ENCODE peak calls at places on chromosomes 12 and 14, in six cellular contexts. R is GM12892, S is GM12878, L is HepG2, G is K562, U is H1. E is an unnamed sample.

GRCh38 chr12:52224154-52224553 is 8.9 kb upstream of the KRT7 start:
- DNase-seq in R (no peak), S (no peak), L (no peak), G (no peak), U (no peak), E (no peak)

GRCh38 chr14:31834616-31835015 is 242.5 kb upstream of the ARHGAP5 start:
- DNase-seq in R (no peak), S (no peak), L (peak), G (no peak), U (no peak), E (no peak)

GRCh38 chr12:105477873-105478272 is 147.4 kb downstream of the C12orf75 start:
- DNase-seq in R (no peak), S (no peak), L (no peak), G (no peak), U (no peak), E (no peak)

GRCh38 chr14:53786045-53786444 is 170.6 kb downstream of the BMP4 start:
- DNase-seq in R (no peak), S (no peak), L (no peak), G (no peak), U (no peak), E (no peak)

GRCh38 chr12:106248177-106248848 is 493 bp upstream of the CKAP4 start:
- DNase-seq in R (peak), S (no peak), L (peak), G (no peak), U (no peak), E (peak)

GRCh38 chr14:68774771-68775613 is 17.9 kb downstream of the ZFP36L1 start:
- DNase-seq in R (no peak), S (no peak), L (peak), G (no peak), U (no peak), E (no peak)

GRCh38 chr14:56135668-56136067 is 17.5 kb downstream of the PELI2 start:
- DNase-seq in R (no peak), S (no peak), L (no peak), G (no peak), U (no peak), E (no peak)

GRCh38 chr14:104152686-104153398 is 14.5 kb downstream of the KIF26A start:
- DNase-seq in R (no peak), S (no peak), L (no peak), G (no peak), U (no peak), E (no peak)

GRCh38 chr12:106687652-106688051 is 86.8 kb upstream of the RIC8B start:
- DNase-seq in R (no peak), S (no peak), L (no peak), G (no peak), U (no peak), E (no peak)

GRCh38 chr12:32261638-32262037 is 137.7 kb upstream of the FGD4 start:
- DNase-seq in R (no peak), S (no peak), L (peak), G (peak), U (no peak), E (no peak)

GRCh38 chr12:70393787-70394519 is 27.9 kb downstream of the KCNMB4 start:
- DNase-seq in R (no peak), S (no peak), L (no peak), G (no peak), U (no peak), E (no peak)

GRCh38 chr12:10645910-10646309 is 27.9 kb downstream of the STYK1 start:
- DNase-seq in R (no peak), S (no peak), L (no peak), G (no peak), U (no peak), E (no peak)

GRCh38 chr14:31578266-31578665 is 17.1 kb downstream of the NUBPL start:
- DNase-seq in R (no peak), S (no peak), L (no peak), G (no peak), U (no peak), E (no peak)

GRCh38 chr14:77133718-77134338 is 7.8 kb downstream of the ZDHHC22 start:
- DNase-seq in R (peak), S (no peak), L (peak), G (peak), U (peak), E (peak)

GRCh38 chr12:39011161-39011560 is 105.8 kb upstream of the CPNE8 start:
- DNase-seq in R (no peak), S (no peak), L (no peak), G (no peak), U (no peak), E (no peak)

GRCh38 chr12:30624009-30624408 is 71.7 kb downstream of the IPO8 start:
- DNase-seq in R (no peak), S (no peak), L (no peak), G (no peak), U (no peak), E (no peak)

GRCh38 chr12:65998536-65999530 is 131.7 kb downstream of the LLPH start:
- DNase-seq in R (no peak), S (no peak), L (no peak), G (no peak), U (no peak), E (no peak)

GRCh38 chr12:75812341-75813018 is 219.1 kb downstream of the PHLDA1 start:
- DNase-seq in R (no peak), S (no peak), L (no peak), G (no peak), U (peak), E (no peak)

GRCh38 chr14:104341532-104342434 is 203.4 kb downstream of the KIF26A start:
- DNase-seq in R (no peak), S (no peak), L (peak), G (peak), U (peak), E (no peak)

GRCh38 chr14:49768301-49769121 is 558 bp downstream of the KLHDC2 start:
- DNase-seq in R (peak), S (no peak), L (peak), G (peak), U (peak), E (peak)

GRCh38 chr14:104704252-104704651 is 14.8 kb downstream of the INF2 start:
- DNase-seq in R (no peak), S (no peak), L (no peak), G (no peak), U (no peak), E (no peak)

GRCh38 chr12:131909596-131910219 is 15.3 kb downstream of the ULK1 start:
- DNase-seq in R (no peak), S (no peak), L (no peak), G (no peak), U (no peak), E (no peak)

GRCh38 chr14:53793790-53794560 is 162.7 kb downstream of the BMP4 start:
- DNase-seq in R (no peak), S (no peak), L (peak), G (no peak), U (no peak), E (no peak)

GRCh38 chr12:92943482-92944250 is 14.6 kb upstream of the EEA1 start:
- DNase-seq in R (no peak), S (no peak), L (peak), G (no peak), U (no peak), E (no peak)

GRCh38 chr12:106345739-106346138 is 11.8 kb upstream of the POLR3B start:
- DNase-seq in R (no peak), S (no peak), L (peak), G (peak), U (no peak), E (no peak)

GRCh38 chr12:52142431-52142830 is 49.4 kb downstream of the KRT80 start:
- DNase-seq in R (no peak), S (no peak), L (no peak), G (no peak), U (no peak), E (no peak)

GRCh38 chr14:60482743-60483142 is 3.1 kb downstream of the C14orf39 start:
- DNase-seq in R (no peak), S (no peak), L (peak), G (no peak), U (no peak), E (no peak)

GRCh38 chr14:86892167-86892956 is 1100.6 kb downstream of the GALC start:
- DNase-seq in R (no peak), S (no peak), L (peak), G (no peak), U (no peak), E (no peak)

GRCh38 chr14:103716091-103716801 is 636 bp downstream of the ZFYVE21 start:
- DNase-seq in R (peak), S (no peak), L (no peak), G (peak), U (no peak), E (peak)

GRCh38 chr14:67319142-67319541 is 40.5 kb downstream of the ATP6V1D start:
- DNase-seq in R (no peak), S (no peak), L (no peak), G (no peak), U (no peak), E (no peak)

GRCh38 chr14:51862171-51862838 is 1.9 kb downstream of the GNG2 start:
- DNase-seq in R (no peak), S (no peak), L (no peak), G (no peak), U (no peak), E (no peak)

GRCh38 chr12:119940881-119941280 is 48.2 kb upstream of the BICDL1 start:
- DNase-seq in R (no peak), S (no peak), L (peak), G (no peak), U (peak), E (no peak)

GRCh38 chr12:52515927-52516831 is 4.0 kb downstream of the KRT5 start:
- DNase-seq in R (no peak), S (no peak), L (no peak), G (no peak), U (no peak), E (no peak)

GRCh38 chr12:111448831-111449790 is 43.4 kb downstream of the SH2B3 start:
- DNase-seq in R (no peak), S (no peak), L (no peak), G (no peak), U (no peak), E (no peak)

GRCh38 chr14:86057018-86057667 is 527.2 kb downstream of the FLRT2 start:
- DNase-seq in R (no peak), S (no peak), L (peak), G (no peak), U (no peak), E (no peak)

GRCh38 chr12:47021298-47021697 is 58.1 kb upstream of the PCED1B start:
- DNase-seq in R (no peak), S (peak), L (peak), G (peak), U (no peak), E (no peak)
- TF ChIP-seq TAF1 in R (no peak), S (no peak), L (no peak), G (no peak), U (no peak), E (no peak)

DNA sequence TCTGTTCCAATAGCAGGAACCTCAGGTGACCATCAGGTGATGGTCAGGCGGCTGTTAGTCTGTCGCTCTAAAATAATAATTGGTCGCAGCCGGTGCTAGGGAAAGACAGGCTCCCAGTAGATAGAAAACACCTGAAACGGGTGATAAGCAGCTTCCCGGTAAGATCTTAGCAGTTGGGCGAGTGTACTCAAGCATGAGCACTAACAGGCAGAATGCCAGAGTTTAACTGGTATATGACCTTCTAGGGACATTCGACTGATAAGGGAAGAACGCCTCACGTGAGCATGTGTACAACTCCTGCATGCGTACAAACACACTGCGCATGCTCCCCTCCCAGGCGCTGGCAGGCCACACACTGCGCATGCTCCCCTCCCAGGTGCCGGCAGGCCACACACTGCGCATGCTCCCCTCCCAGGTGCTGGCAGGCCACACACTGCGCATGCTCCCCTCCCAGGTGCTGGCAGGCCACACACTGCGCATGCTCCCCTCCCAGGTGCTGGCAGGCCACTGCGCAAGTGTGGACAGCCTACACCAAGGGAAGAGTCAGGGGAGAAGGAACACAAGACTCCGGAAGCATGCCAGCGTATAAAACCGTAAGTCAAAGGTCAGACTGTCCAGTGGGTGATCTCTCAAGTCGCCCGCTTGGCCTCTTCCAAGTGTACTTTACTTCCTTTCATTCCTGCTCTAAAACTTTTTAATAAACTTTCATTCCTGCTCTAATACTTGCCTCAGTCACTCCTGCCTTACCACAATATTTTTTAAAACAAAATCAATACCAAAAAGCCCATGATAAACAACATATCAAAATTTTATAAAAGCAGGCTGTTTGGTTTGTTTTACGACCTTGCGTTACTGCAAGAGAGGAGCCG is 24.5 kb downstream of the GPRC5D start:
- DNase-seq in R (peak), S (peak), L (peak), G (peak), U (no peak), E (no peak)
- TF ChIP-seq POLR2A in R (no peak), S (no peak), L (peak), G (peak), U (no peak), E (no peak)

GRCh38 chr12:124666722-124667259 is 99.4 kb upstream of the NCOR2 start:
- DNase-seq in R (no peak), S (no peak), L (no peak), G (no peak), U (no peak), E (no peak)
- TF ChIP-seq POLR2AphosphoS5 in R (no peak), S (no peak), L (no peak), G (no peak), U (no peak), E (no peak)

GRCh38 chr14:88191605-88192004 is 131.5 kb downstream of the KCNK10 start:
- DNase-seq in R (no peak), S (no peak), L (no peak), G (no peak), U (no peak), E (no peak)

GRCh38 chr14:88196925-88197324 is 126.1 kb downstream of the KCNK10 start:
- DNase-seq in R (no peak), S (no peak), L (no peak), G (no peak), U (no peak), E (no peak)

GRCh38 chr14:88198441-88198840 is 124.6 kb downstream of the KCNK10 start:
- DNase-seq in R (no peak), S (no peak), L (no peak), G (no peak), U (no peak), E (no peak)

GRCh38 chr14:88194531-88194930 is 128.5 kb downstream of the KCNK10 start:
- DNase-seq in R (no peak), S (no peak), L (no peak), G (no peak), U (no peak), E (no peak)

DNA sequence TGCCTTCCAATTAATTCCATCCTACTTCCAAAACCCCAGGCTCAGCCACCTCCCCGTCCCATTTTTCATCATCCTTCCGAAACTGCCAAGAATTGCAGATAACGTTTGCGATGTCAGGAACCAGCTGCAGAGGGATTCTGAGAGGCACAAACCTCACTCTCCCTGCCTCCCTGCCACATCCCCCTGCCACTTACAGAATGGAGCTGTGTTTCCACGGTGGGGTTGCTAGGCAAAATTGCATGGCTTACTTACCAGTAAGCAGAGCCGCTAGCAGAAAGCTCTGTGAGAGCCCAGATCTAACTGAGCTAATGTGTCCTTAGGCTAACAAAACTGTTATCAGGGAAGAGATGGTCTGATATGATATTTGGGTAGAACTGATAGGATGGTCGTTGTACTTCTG is 127.4 kb downstream of the KCNK10 start:
- DNase-seq in R (no peak), S (no peak), L (no peak), G (no peak), U (no peak), E (no peak)
- TF ChIP-seq TAF1 in R (no peak), S (no peak), L (no peak), G (no peak), U (no peak), E (no peak)

GRCh38 chr12:642633-643477 is 20.4 kb downstream of the NINJ2 start:
- DNase-seq in R (peak), S (no peak), L (no peak), G (peak), U (no peak), E (peak)
- TF ChIP-seq POLR2A in R (peak), S (peak), L (no peak), G (peak), U (peak), E (no peak)

E was measured in GM12891.